ENCODE peak calls at places on chromosomes 4 and X, in four cellular contexts. B is DND-41, D is neuronal stem cell, X is HepG2. T is an unnamed sample.

GRCh38 chr4:3520796-3521600 is 11.2 kb downstream of the LRPAP1 start:
- DNase-seq in X (no peak), D (no peak), B (no peak), T (no peak)

GRCh38 chr4:158938462-158939044 is 164.3 kb upstream of the RAPGEF2 start:
- DNase-seq in B (no peak), X (no peak), D (no peak), T (no peak)

GRCh38 chr4:77007358-77008230 is 58.0 kb downstream of the SEPTIN11 start:
- DNase-seq in X (no peak), B (no peak), D (no peak), T (no peak)

GRCh38 chrX:19593684-19594083 is 78.4 kb upstream of the MAP3K15 start:
- DNase-seq in X (peak), B (peak), D (no peak), T (no peak)

GRCh38 chr4:37908488-37909343 is 17.8 kb downstream of the TBC1D1 start:
- DNase-seq in D (no peak), X (no peak), B (no peak), T (no peak)

GRCh38 chr4:145734576-145735329 is 54.8 kb downstream of the C4orf51 start:
- DNase-seq in B (no peak), D (no peak), X (peak), T (peak)

GRCh38 chr4:172188248-172188976 is 375.2 kb downstream of the GALNTL6 start:
- DNase-seq in X (peak), D (no peak), B (no peak), T (no peak)

GRCh38 chr4:41594439-41594838 is 56.5 kb downstream of the LIMCH1 start:
- DNase-seq in D (no peak), B (no peak), X (no peak), T (no peak)

GRCh38 chrX:153379508-153379907 is 21.6 kb downstream of the PNMA6E start:
- DNase-seq in X (no peak), B (no peak), D (no peak), T (no peak)

GRCh38 chrX:107861056-107861455 is 35.4 kb downstream of the MID2 start:
- DNase-seq in D (no peak), X (no peak), B (no peak), T (no peak)

GRCh38 chr4:107036602-107037151 is 564 bp upstream of the DKK2 start:
- DNase-seq in D (peak), B (no peak), X (no peak), T (no peak)
- H3K9ac ChIP-seq in D (no peak), B (no peak), X (no peak), T (no peak)

GRCh38 chr4:137267024-137267423 is 265.3 kb downstream of the PCDH18 start:
- DNase-seq in D (no peak), X (no peak), B (no peak), T (no peak)
- H3K9ac ChIP-seq in D (no peak), X (no peak), B (no peak), T (no peak)

DNA sequence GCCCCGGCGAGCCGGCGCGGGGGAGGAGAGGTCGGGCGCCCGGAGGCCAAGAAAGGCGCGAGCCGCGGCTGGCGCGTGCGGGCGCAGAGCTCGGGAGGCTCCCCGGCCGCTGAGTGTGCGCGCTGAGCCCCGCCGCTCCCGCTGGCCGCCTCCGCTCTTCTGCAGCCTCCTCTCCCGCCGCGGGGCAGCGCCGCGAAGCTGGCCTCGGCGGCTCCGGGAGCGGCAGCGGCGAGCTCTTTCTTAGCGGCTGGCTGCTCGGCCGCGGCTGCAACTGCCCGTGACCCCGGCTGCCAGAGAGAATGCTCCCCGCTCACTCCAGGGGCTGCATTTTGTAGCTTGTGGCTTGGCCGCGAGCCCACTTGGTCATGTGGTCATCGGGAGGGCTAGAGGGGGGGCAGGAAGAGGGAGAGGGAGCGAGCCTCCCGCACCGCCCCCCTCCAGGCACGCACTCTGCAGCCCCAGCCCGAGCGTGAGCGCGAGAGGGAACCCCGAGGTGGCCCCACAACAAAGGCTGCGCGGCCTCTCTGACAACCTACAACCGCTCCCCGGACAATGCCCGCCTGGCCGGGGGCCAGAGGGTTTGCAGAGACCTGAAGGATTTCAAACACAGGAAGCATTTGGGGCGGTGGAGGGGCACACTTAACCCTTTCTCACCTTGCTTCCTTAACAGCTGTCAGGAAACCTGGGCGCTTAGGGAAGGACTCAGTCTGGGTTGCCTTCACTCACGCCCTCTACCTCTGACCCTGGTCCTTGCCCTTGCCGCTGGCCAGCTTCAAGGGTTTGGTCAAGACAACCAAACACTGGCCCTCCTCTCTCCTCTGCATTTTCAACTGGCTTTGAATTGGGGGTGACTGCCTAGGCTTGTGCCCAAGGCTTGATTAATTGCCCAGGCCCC is at the start of gene APLN:
- DNase-seq in D (peak), X (no peak), B (peak), T (peak)
- H3K9ac ChIP-seq in D (peak), X (no peak), B (peak), T (no peak)

DNA sequence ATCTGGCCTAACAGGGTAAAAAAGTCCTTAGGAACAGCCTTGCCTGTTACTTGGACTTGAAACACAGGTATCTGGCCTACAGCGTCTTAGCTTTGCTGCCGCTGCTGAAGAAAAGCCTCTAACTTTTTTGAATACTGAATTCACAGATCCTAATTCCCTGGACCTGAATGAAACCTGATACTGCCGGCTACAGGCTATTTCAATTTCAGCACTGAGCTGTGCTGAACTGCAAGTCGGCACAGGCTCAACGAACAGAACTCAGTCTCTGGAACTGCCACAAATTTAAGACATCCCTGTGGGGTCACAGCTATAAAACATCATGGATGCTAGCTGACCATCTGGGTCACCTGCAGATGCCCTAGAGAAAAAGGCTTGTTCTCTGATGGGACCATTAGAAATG is 7.2 kb downstream of the NR0B1 start:
- DNase-seq in X (no peak), B (no peak), D (peak), T (no peak)
- H3K9ac ChIP-seq in X (no peak), B (no peak), D (no peak), T (no peak)